ENCODE peak calls at places on chromosomes 1 and 21, in seven cellular contexts. I, B, L, T, M, O and U are unnamed samples.

GRCh38 chr1:61098906-61099437 is 16.6 kb downstream of the NFIA start:
- DNase-seq in M (no peak), O (no peak), T (no peak), B (no peak), I (no peak), L (no peak), U (no peak)

GRCh38 chr1:56590520-56591011 is 11.2 kb upstream of the PLPP3 start:
- DNase-seq in L (no peak), O (no peak), M (no peak), T (no peak), B (no peak), I (no peak), U (no peak)

GRCh38 chr1:20439282-20439681 is 46.7 kb downstream of the CAMK2N1 start:
- DNase-seq in M (no peak), T (no peak), I (no peak), O (no peak), B (no peak), L (no peak), U (no peak)

GRCh38 chr1:115184951-115185331 is 95.6 kb upstream of the TSPAN2 start:
- DNase-seq in L (no peak), I (peak; percentile 78), T (no peak), O (peak; percentile 4), M (no peak), B (no peak), U (no peak)

GRCh38 chr1:40755052-40755451 is 28.5 kb upstream of the KCNQ4 start:
- DNase-seq in M (no peak), O (no peak), I (no peak), L (no peak), T (no peak), B (no peak), U (peak; percentile 22)

GRCh38 chr1:236204656-236205055 is 62.3 kb downstream of the GPR137B start:
- DNase-seq in B (no peak), I (no peak), O (no peak), L (no peak), M (no peak), T (no peak), U (no peak)

GRCh38 chr1:77534456-77534855 is 148.0 kb downstream of the ZZZ3 start:
- DNase-seq in L (no peak), O (no peak), I (no peak), T (no peak), M (no peak), B (no peak), U (no peak)

GRCh38 chr1:158002630-158003408 is 9.4 kb downstream of the KIRREL1 start:
- DNase-seq in M (no peak), L (no peak), B (no peak), O (no peak), I (no peak), T (no peak), U (peak; percentile 45)

GRCh38 chr21:31181089-31181757 is 142.9 kb upstream of the KRTAP19-8 start:
- DNase-seq in I (no peak), B (no peak), T (no peak), M (no peak), L (no peak), O (no peak), U (no peak)

GRCh38 chr1:248807067-248807737 is 18.5 kb downstream of the SH3BP5L start:
- DNase-seq in I (peak; percentile 64), O (peak; percentile 46), L (peak; percentile 50), B (peak; percentile 63), T (no peak), M (no peak), U (peak; percentile 29)

GRCh38 chr1:226637147-226637935 is 88.8 kb downstream of the STUM start:
- DNase-seq in I (peak; percentile 70), T (no peak), O (no peak), B (no peak), M (no peak), L (no peak), U (no peak)

GRCh38 chr1:213326666-213327317 is 275.8 kb downstream of the RPS6KC1 start:
- DNase-seq in L (peak; percentile 57), I (peak; percentile 58), O (no peak), B (no peak), M (no peak), T (no peak), U (no peak)

GRCh38 chr1:12121212-12122000 is 45.4 kb upstream of the TNFRSF1B start:
- DNase-seq in M (no peak), T (no peak), I (peak; percentile 1), L (no peak), B (no peak), O (no peak), U (no peak)

GRCh38 chr1:32464716-32465540 is at the start of gene ZBTB8B:
- DNase-seq in I (peak; percentile 69), M (peak; percentile 97), O (peak; percentile 45), L (peak; percentile 89), T (peak; percentile 88), B (peak; percentile 75), U (peak; percentile 85)

GRCh38 chr1:202034683-202035462 is 24.5 kb downstream of the ELF3 start:
- DNase-seq in B (peak; percentile 97), M (no peak), L (peak; percentile 99), T (no peak), I (peak; percentile 81), O (peak; percentile 94), U (peak; percentile 87)

GRCh38 chr1:36851087-36851486 is 183.2 kb downstream of the GRIK3 start:
- DNase-seq in T (no peak), M (no peak), L (no peak), O (no peak), I (no peak), B (no peak), U (no peak)

GRCh38 chr1:56576880-56577858 is 2.2 kb downstream of the PLPP3 start:
- DNase-seq in M (no peak), O (peak; percentile 28), B (no peak), T (no peak), L (no peak), I (peak; percentile 43), U (peak; percentile 42)